ENCODE peak calls at places on chromosomes 1 and 21, in six cellular contexts. N, W, D, E, M and J are unnamed samples.

GRCh38 chr1:175824079-175824478 is 80.7 kb upstream of the TNR start:
- DNase-seq in W (no peak), M (no peak), D (no peak), E (peak), N (no peak), J (no peak)

GRCh38 chr1:178688244-178688643 is 36.8 kb upstream of the RALGPS2 start:
- DNase-seq in E (peak), D (no peak), W (no peak), M (no peak), N (no peak), J (no peak)

GRCh38 chr1:12447301-12447700 is 170.7 kb downstream of the DHRS3 start:
- DNase-seq in D (no peak), M (no peak), N (no peak), E (peak), W (no peak), J (no peak)

GRCh38 chr1:231278100-231278790 is 37.2 kb downstream of the GNPAT start:
- DNase-seq in W (no peak), N (no peak), E (no peak), M (no peak), D (no peak), J (no peak)

GRCh38 chr1:199551967-199552565 is 475.4 kb upstream of the NR5A2 start:
- DNase-seq in N (no peak), M (peak), W (peak), E (peak), D (peak), J (no peak)

GRCh38 chr1:8571200-8571984 is 246.0 kb downstream of the RERE start:
- DNase-seq in E (peak), W (no peak), N (no peak), M (no peak), D (no peak), J (no peak)

GRCh38 chr1:196229546-196229945 is 378.7 kb downstream of the KCNT2 start:
- DNase-seq in E (no peak), N (no peak), D (no peak), W (no peak), M (no peak), J (no peak)

GRCh38 chr1:113808450-113809195 is 3.7 kb downstream of the RSBN1 start:
- DNase-seq in N (no peak), E (no peak), W (no peak), D (no peak), M (no peak), J (no peak)

GRCh38 chr21:45030637-45031218 is 43.7 kb upstream of the ADARB1 start:
- DNase-seq in E (peak), W (no peak), M (no peak), D (no peak), N (no peak), J (no peak)

GRCh38 chr1:91553196-91553595 is 52.5 kb downstream of the CDC7 start:
- DNase-seq in W (no peak), D (no peak), E (peak), M (no peak), N (no peak), J (no peak)

GRCh38 chr1:30637183-30637969 is 86.0 kb downstream of the MATN1 start:
- DNase-seq in E (no peak), D (no peak), N (no peak), M (no peak), W (no peak), J (no peak)

GRCh38 chr1:66445492-66446181 is 88.3 kb upstream of the SGIP1 start:
- DNase-seq in M (no peak), N (peak), E (no peak), W (peak), D (no peak), J (peak)

GRCh38 chr1:156826596-156826995 is 9.9 kb upstream of the SH2D2A start:
- DNase-seq in N (no peak), M (no peak), W (no peak), E (peak), D (no peak), J (no peak)

GRCh38 chr21:35394634-35395369 is 345.7 kb upstream of the RUNX1 start:
- DNase-seq in M (no peak), D (no peak), N (no peak), W (no peak), E (no peak), J (no peak)

GRCh38 chr1:243628476-243628907 is 221.6 kb downstream of the AKT3 start:
- DNase-seq in M (no peak), N (no peak), E (peak), W (no peak), D (no peak), J (no peak)

DNA sequence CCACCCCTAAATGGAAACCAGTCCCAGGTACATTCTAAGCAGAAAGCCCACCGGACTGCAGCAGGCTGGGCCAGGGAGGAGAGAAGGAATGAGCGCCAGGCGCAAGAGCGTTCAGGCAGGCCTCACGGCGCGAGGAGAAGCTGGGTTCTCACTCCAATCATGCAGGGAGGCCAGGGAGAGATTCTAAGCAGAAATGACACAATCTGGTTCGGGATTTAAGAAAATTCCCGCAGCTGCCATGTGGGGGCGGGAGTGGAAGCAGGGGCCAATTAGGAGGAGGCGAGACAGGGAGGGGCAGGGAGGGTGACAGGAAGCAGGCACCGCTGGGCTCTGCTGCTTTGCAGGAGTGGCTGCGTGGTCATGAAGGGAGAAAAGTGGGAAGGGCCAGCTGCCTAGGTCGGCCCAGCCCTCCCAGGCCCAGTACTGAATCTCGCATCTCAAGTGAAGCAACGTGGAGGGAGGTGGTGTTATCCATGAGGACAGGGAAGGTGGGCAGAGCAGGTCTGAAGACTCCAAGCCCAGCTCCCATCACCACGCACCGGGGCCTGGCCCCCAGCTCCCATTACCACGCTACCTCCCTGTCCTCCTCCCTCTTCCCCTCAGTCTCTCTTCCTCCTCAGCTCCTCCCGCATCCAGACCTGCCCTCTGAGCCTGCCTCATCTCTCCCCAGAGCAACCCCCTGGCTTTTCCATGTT is 11.8 kb downstream of the NPHP4 start:
- DNase-seq in E (peak), D (no peak), W (no peak), M (no peak), N (peak), J (no peak)
- TF ChIP-seq CTCF in E (peak), D (peak), W (no peak), M (no peak), N (no peak), J (no peak)

GRCh38 chr1:241077386-241078147 is 279.4 kb downstream of the RGS7 start:
- DNase-seq in W (no peak), D (no peak), M (no peak), N (no peak), E (no peak), J (no peak)
- TF ChIP-seq CTCF in W (no peak), D (no peak), M (no peak), N (no peak), E (no peak), J (no peak)

DNA sequence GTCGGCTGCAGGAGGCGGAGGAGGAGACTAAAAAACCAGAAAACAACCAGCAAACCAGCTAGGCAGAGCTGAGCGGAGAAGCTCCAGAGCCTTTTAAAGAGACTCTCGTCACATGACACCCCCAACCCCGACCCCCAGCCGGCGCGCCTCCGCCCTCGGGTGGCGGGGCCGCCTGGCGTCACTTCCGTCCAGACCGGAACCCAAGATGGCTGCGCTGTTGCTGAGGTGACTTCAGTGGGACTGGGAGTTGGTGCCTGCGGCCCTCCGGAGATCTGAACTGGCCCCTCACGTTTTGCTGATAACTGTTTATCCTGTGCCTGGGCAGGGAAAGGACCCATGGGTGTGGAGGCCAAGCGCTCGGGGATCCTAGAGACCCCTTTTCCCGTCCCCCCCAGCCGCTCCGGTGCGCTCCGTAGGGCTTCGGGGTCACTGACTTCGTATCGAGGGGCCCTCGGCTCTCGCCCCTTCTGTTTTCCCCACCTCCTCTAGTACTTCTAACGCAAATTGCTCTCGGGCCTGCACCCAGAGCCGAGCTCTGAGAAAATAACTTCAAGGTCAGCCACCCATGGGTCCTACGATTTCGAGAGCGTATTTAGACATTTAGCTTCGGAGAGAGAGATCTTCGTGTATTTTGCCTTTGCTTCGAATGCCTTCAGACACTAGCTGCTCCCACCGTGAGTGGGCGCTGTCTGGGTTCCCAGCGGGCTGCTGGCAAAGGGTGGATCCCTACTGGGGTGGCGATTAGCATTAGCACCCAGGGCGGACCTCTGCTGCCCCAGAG is at the start of gene SDHC:
- DNase-seq in D (peak), E (peak), W (peak), M (peak), N (peak), J (peak)
- TF ChIP-seq CTCF in D (no peak), E (peak), W (peak), M (no peak), N (peak), J (no peak)

GRCh38 chr1:223547316-223548114 is 118.0 kb downstream of the CAPN8 start:
- DNase-seq in N (no peak), D (no peak), E (no peak), W (no peak), M (no peak), J (no peak)

GRCh38 chr1:223551610-223552009 is 113.9 kb downstream of the CAPN8 start:
- DNase-seq in M (no peak), W (no peak), E (peak), D (no peak), N (no peak), J (no peak)

GRCh38 chr1:223545325-223545724 is 120.2 kb downstream of the CAPN8 start:
- DNase-seq in E (no peak), N (no peak), M (peak), D (no peak), W (no peak), J (no peak)

GRCh38 chr1:223553957-223554356 is 111.5 kb downstream of the CAPN8 start:
- DNase-seq in W (no peak), E (no peak), D (no peak), M (no peak), N (no peak), J (no peak)

DNA sequence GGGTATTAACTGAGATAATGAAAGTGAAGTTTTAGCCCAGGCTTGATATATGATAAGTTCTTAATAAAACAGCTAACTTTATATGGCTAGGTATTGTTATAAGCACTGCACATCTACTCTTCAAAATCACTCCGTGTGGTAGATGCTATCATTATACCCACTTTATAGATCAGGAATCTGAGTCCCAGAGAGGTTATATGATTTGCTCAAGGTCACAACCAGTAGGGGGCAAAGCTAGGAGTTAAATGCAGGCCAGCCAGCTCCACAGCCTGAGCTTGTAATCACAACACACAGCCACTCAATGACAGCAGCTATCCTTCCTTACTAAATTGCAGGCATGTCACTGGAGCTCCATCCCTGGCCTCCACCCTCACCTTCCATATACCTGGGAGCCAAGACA is 115.8 kb downstream of the CAPN8 start:
- DNase-seq in W (no peak), E (no peak), N (no peak), M (no peak), D (no peak), J (no peak)
- TF ChIP-seq CTCF in W (no peak), E (no peak), N (no peak), M (no peak), D (no peak), J (no peak)

GRCh38 chr1:154614887-154615286 is 6.9 kb upstream of the ADAR start:
- DNase-seq in E (peak), D (no peak), N (no peak), M (no peak), W (no peak), J (no peak)
- TF ChIP-seq CTCF in E (peak), D (no peak), N (no peak), M (no peak), W (no peak), J (no peak)